ENCODE peak calls at places on chromosome 14, in seven cellular contexts. D is naive thymus-derived CD4-positive, alpha-beta T cell; J is ovary; Y is left ventricle myocardium inferior; F is neural progenitor cell; V is fibroblast of lung; M is substantia nigra. I is an unnamed sample.

GRCh38 chr14:69259531-69260245 is at the start of gene GALNT16:
- DNase-seq in J (peak), Y (peak), V (no peak), F (peak), D (no peak), M (no peak), I (no peak)

GRCh38 chr14:74237441-74237840 is 1.8 kb upstream of the VSX2 start:
- DNase-seq in F (no peak), V (no peak), Y (no peak), D (no peak), M (no peak), J (no peak), I (no peak)

GRCh38 chr14:54854181-54854580 is 48.4 kb downstream of the GCH1 start:
- DNase-seq in M (no peak), D (no peak), Y (no peak), V (no peak), J (no peak), F (peak), I (no peak)

GRCh38 chr14:50087350-50088116 is 28.8 kb downstream of the VCPKMT start:
- DNase-seq in F (no peak), Y (no peak), V (no peak), D (no peak), J (no peak), M (no peak), I (no peak)

GRCh38 chr14:66379116-66379515 is 107.1 kb upstream of the CCDC196 start:
- DNase-seq in V (no peak), J (no peak), D (no peak), Y (peak), F (peak), M (no peak), I (no peak)

GRCh38 chr14:30417121-30417520 is 141.8 kb upstream of the G2E3 start:
- DNase-seq in F (no peak), M (no peak), D (no peak), J (no peak), V (no peak), Y (no peak), I (no peak)

GRCh38 chr14:72961579-72962335 is 35.5 kb downstream of the DCAF4 start:
- DNase-seq in F (no peak), D (no peak), J (no peak), V (no peak), Y (no peak), M (no peak), I (no peak)

GRCh38 chr14:75697371-75697770 is 36.3 kb downstream of the TTLL5 start:
- DNase-seq in F (no peak), D (no peak), J (no peak), Y (no peak), V (no peak), M (peak), I (no peak)

GRCh38 chr14:74905595-74906142 is 17.4 kb downstream of the RPS6KL1 start:
- DNase-seq in J (peak), D (peak), Y (peak), M (peak), F (peak), V (peak), I (no peak)

GRCh38 chr14:54146601-54147000 is 190.0 kb upstream of the BMP4 start:
- DNase-seq in M (no peak), F (no peak), Y (no peak), J (no peak), V (no peak), D (no peak), I (no peak)

GRCh38 chr14:49962616-49963015 is 69.7 kb downstream of the ARF6 start:
- DNase-seq in D (no peak), J (no peak), Y (no peak), V (no peak), M (no peak), F (no peak), I (no peak)

GRCh38 chr14:62674833-62675232 is 370.4 kb downstream of the KCNH5 start:
- DNase-seq in Y (no peak), D (no peak), V (no peak), F (peak), M (no peak), J (no peak), I (no peak)

GRCh38 chr14:76640923-76641395 is 120.3 kb upstream of the VASH1 start:
- DNase-seq in D (no peak), J (no peak), M (no peak), V (no peak), F (no peak), Y (no peak), I (no peak)

GRCh38 chr14:73428354-73428824 is 30.0 kb downstream of the NUMB start:
- DNase-seq in J (no peak), F (no peak), V (no peak), Y (no peak), D (no peak), M (no peak), I (no peak)

GRCh38 chr14:36161781-36162180 is 14.7 kb downstream of the PTCSC3 start:
- DNase-seq in J (no peak), Y (no peak), D (no peak), F (no peak), M (no peak), V (no peak), I (no peak)

GRCh38 chr14:85420707-85421106 is 109.2 kb upstream of the FLRT2 start:
- DNase-seq in F (no peak), V (no peak), J (no peak), M (no peak), D (no peak), Y (no peak), I (no peak)

GRCh38 chr14:70640938-70641547 is 673 bp upstream of the TTC9 start:
- DNase-seq in V (peak), M (no peak), D (peak), F (no peak), Y (no peak), J (peak), I (no peak)

GRCh38 chr14:73771848-73772705 is 57.9 kb upstream of the PNMA1 start:
- DNase-seq in Y (no peak), M (no peak), V (peak), D (no peak), F (peak), J (peak), I (no peak)

GRCh38 chr14:75738192-75738591 is 77.1 kb downstream of the TTLL5 start:
- DNase-seq in F (no peak), J (no peak), M (no peak), D (no peak), V (peak), Y (no peak), I (no peak)

GRCh38 chr14:36604757-36605505 is 22.5 kb upstream of the NKX2-8 start:
- DNase-seq in J (no peak), F (peak), D (no peak), Y (no peak), V (peak), M (peak), I (no peak)

GRCh38 chr14:99037777-99038176 is 234.2 kb downstream of the BCL11B start:
- DNase-seq in V (no peak), M (no peak), D (no peak), Y (no peak), F (peak), J (no peak), I (no peak)

GRCh38 chr14:67883717-67884116 is 64.1 kb downstream of the RAD51B start:
- DNase-seq in M (no peak), V (peak), F (no peak), D (no peak), J (no peak), Y (no peak), I (no peak)

GRCh38 chr14:95191445-95192199 is 34.3 kb upstream of the DICER1 start:
- DNase-seq in D (no peak), F (no peak), Y (no peak), M (no peak), J (no peak), V (no peak), I (no peak)
- H3K27ac ChIP-seq in D (no peak), F (no peak), Y (peak), M (no peak), J (no peak), V (no peak), I (no peak)

GRCh38 chr14:105088812-105089745 is 23.8 kb upstream of the GPR132 start:
- DNase-seq in D (no peak), Y (no peak), V (peak), J (peak), F (no peak), M (no peak), I (no peak)
- H3K27ac ChIP-seq in D (no peak), Y (peak), V (peak), J (no peak), F (no peak), M (no peak), I (no peak)

DNA sequence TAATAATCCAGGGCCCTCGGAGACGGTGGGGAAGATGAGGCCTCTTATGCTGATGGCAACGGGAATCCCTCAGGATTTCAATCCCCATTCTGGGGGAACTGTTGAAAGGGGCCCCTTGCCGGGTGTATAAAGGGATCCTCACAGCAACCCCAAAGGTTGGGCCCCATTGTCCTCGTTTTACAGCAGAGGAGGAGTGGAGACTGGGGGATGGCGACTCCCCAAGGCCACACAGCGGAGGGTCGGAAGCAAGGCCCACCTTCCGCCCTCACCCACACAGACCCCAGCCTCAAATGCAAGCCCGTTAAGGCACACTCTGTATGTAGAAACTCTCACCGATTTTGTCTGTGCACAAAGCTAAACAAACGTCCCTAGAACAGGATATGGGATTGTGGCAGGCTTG is 327.9 kb upstream of the DIO3 start:
- DNase-seq in D (no peak), V (no peak), F (no peak), M (no peak), J (no peak), Y (no peak), I (no peak)
- H3K27ac ChIP-seq in D (no peak), V (no peak), F (no peak), M (no peak), J (no peak), Y (no peak), I (no peak)

DNA sequence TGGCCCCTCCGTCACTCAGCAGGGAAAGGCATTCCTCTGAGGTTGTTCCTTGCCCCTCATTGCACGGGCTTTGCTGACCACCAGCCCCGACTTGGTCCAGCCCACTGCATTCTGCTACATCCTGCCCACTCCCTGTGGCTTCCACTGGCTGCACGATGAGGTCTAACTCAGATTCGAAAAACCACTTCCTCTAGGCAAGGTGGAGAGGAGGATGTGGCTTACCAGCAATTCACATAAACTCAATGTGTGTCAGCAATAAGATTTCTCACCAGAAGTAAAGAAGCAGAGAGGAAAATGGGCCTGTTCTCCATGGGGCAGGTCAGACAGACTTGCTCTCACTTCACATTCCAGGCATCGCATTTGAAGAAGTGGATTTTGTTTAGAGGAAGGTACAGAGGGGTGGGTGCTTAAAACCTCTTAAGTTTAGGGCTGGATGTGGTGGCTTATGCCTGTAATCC is 14.7 kb downstream of the GPR68 start:
- DNase-seq in V (no peak), Y (no peak), M (no peak), F (no peak), D (peak), J (no peak), I (no peak)
- H3K27ac ChIP-seq in V (no peak), Y (no peak), M (no peak), F (no peak), D (peak), J (no peak), I (no peak)

GRCh38 chr14:24092960-24093900 is 881 bp upstream of the PCK2 start:
- DNase-seq in M (peak), Y (no peak), J (no peak), V (no peak), D (no peak), F (no peak), I (no peak)
- H3K27ac ChIP-seq in M (peak), Y (peak), J (peak), V (no peak), D (peak), F (no peak), I (no peak)

GRCh38 chr14:95185033-95185432 is 27.7 kb upstream of the DICER1 start:
- DNase-seq in V (no peak), M (no peak), D (no peak), J (no peak), Y (peak), F (no peak), I (no peak)
- H3K27ac ChIP-seq in V (no peak), M (peak), D (no peak), J (no peak), Y (peak), F (no peak), I (no peak)

DNA sequence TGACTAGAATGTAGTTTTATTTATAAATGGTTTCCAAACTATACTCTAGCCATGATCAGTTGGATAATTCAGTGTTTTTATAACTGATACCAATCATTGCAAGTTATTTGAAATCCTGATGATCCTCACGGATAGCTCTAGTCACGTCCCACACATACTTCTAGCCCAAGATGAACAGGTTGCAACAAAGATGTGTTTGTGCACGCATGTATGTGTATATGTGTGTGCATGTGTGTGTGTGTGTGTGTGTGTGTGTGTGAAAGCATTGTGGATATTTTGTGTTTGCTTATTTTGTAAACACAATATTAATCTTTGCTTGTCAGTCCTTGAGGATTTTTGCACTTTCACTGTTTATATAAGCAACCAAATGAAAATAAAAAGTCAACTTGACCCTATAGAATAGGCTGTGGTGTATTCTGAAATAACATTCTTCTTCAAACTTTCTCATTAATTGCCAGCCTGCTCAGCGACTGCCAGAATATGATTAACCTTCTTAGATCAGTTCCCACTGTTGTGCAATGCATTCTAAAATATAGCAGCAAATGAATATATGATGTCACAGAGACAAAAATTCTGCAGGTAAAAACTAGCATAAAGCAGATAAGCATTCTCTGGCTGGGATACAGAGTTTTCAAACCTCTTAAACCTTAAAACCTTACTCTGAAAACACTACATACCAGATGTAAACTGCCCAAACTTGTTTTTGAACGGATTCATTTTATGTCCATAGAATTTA is 48.8 kb upstream of the HIF1A start:
- DNase-seq in F (no peak), M (no peak), J (no peak), V (peak), Y (no peak), D (no peak), I (no peak)
- H3K27ac ChIP-seq in F (no peak), M (no peak), J (no peak), V (no peak), Y (no peak), D (no peak), I (no peak)

GRCh38 chr14:61401461-61401860 is 80.1 kb downstream of the PRKCH start:
- DNase-seq in M (no peak), Y (no peak), V (no peak), D (no peak), J (no peak), F (no peak), I (no peak)
- H3K27ac ChIP-seq in M (no peak), Y (no peak), V (no peak), D (peak), J (no peak), F (no peak), I (no peak)

GRCh38 chr14:102500724-102501123 is 8.9 kb downstream of the ANKRD9 start:
- DNase-seq in D (no peak), Y (no peak), V (no peak), F (no peak), J (no peak), M (no peak), I (no peak)
- H3K27ac ChIP-seq in D (no peak), Y (peak), V (peak), F (no peak), J (no peak), M (peak), I (no peak)